ENCODE peak calls at places on chromosomes 5 and 9, in seven cellular contexts. One of them, this sample, is unnamed.

GRCh38 chr5:10479226-10479721 is 37.6 kb downstream of the ROPN1L start:
- DNase-seq in NCI-H524: no peak
- DNase-seq in BJ: peak
- DNase-seq in NCI-H2029: no peak
- DNase-seq in fibroblast of lung: peak
- DNase-seq in CD14-positive monocyte: no peak
- DNase-seq in sigmoid colon: no peak
- DNase-seq in this sample: no peak

GRCh38 chr5:132853790-132854189 is 12.5 kb downstream of the GDF9 start:
- DNase-seq in NCI-H2029: peak
- DNase-seq in BJ: no peak
- DNase-seq in NCI-H524: no peak
- DNase-seq in sigmoid colon: no peak
- DNase-seq in fibroblast of lung: no peak
- DNase-seq in CD14-positive monocyte: no peak
- DNase-seq in this sample: no peak

GRCh38 chr9:88538311-88539085 is 3.5 kb downstream of the NXNL2 start:
- DNase-seq in fibroblast of lung: peak
- DNase-seq in NCI-H524: no peak
- DNase-seq in sigmoid colon: no peak
- DNase-seq in CD14-positive monocyte: no peak
- DNase-seq in BJ: no peak
- DNase-seq in NCI-H2029: no peak
- DNase-seq in this sample: no peak

GRCh38 chr9:130824616-130825015 is 10.4 kb upstream of the ABL1 start:
- DNase-seq in NCI-H2029: no peak
- DNase-seq in fibroblast of lung: no peak
- DNase-seq in NCI-H524: peak
- DNase-seq in sigmoid colon: no peak
- DNase-seq in CD14-positive monocyte: no peak
- DNase-seq in BJ: no peak
- DNase-seq in this sample: no peak

GRCh38 chr5:142743677-142744441 is 26.3 kb upstream of the ARHGAP26 start:
- DNase-seq in NCI-H524: no peak
- DNase-seq in fibroblast of lung: peak
- DNase-seq in sigmoid colon: no peak
- DNase-seq in CD14-positive monocyte: no peak
- DNase-seq in NCI-H2029: no peak
- DNase-seq in BJ: no peak
- DNase-seq in this sample: no peak

GRCh38 chr9:90307177-90307833 is 335.3 kb downstream of the DIRAS2 start:
- DNase-seq in sigmoid colon: no peak
- DNase-seq in NCI-H2029: peak
- DNase-seq in NCI-H524: peak
- DNase-seq in BJ: no peak
- DNase-seq in CD14-positive monocyte: no peak
- DNase-seq in fibroblast of lung: peak
- DNase-seq in this sample: no peak

GRCh38 chr9:70297141-70297540 is 38.4 kb downstream of the SMC5 start:
- DNase-seq in fibroblast of lung: peak
- DNase-seq in CD14-positive monocyte: no peak
- DNase-seq in BJ: no peak
- DNase-seq in sigmoid colon: no peak
- DNase-seq in NCI-H524: no peak
- DNase-seq in NCI-H2029: no peak
- DNase-seq in this sample: no peak

GRCh38 chr9:18216376-18216775 is 257.6 kb upstream of the ADAMTSL1 start:
- DNase-seq in NCI-H2029: no peak
- DNase-seq in NCI-H524: no peak
- DNase-seq in sigmoid colon: no peak
- DNase-seq in BJ: no peak
- DNase-seq in fibroblast of lung: no peak
- DNase-seq in CD14-positive monocyte: no peak
- DNase-seq in this sample: no peak

GRCh38 chr9:132647806-132648205 is 22.0 kb downstream of the DDX31 start:
- DNase-seq in sigmoid colon: no peak
- DNase-seq in NCI-H2029: no peak
- DNase-seq in fibroblast of lung: no peak
- DNase-seq in NCI-H524: no peak
- DNase-seq in BJ: no peak
- DNase-seq in CD14-positive monocyte: no peak
- DNase-seq in this sample: no peak

GRCh38 chr5:179610109-179610902 is 13.2 kb downstream of the HNRNPH1 start:
- DNase-seq in fibroblast of lung: no peak
- DNase-seq in BJ: no peak
- DNase-seq in NCI-H2029: no peak
- DNase-seq in sigmoid colon: peak
- DNase-seq in CD14-positive monocyte: no peak
- DNase-seq in NCI-H524: no peak
- DNase-seq in this sample: no peak

GRCh38 chr5:93407470-93407869 is 173.5 kb downstream of the NR2F1-AS1 start:
- DNase-seq in BJ: no peak
- DNase-seq in sigmoid colon: no peak
- DNase-seq in NCI-H524: no peak
- DNase-seq in CD14-positive monocyte: no peak
- DNase-seq in fibroblast of lung: no peak
- DNase-seq in NCI-H2029: no peak
- DNase-seq in this sample: no peak

GRCh38 chr9:78030553-78031270 is 899 bp downstream of the GNAQ start:
- DNase-seq in sigmoid colon: peak
- DNase-seq in CD14-positive monocyte: peak
- DNase-seq in NCI-H524: no peak
- DNase-seq in NCI-H2029: peak
- DNase-seq in BJ: no peak
- DNase-seq in fibroblast of lung: peak
- DNase-seq in this sample: peak

GRCh38 chr5:139690385-139691274 is 42.5 kb downstream of the CXXC5 start:
- DNase-seq in CD14-positive monocyte: no peak
- DNase-seq in sigmoid colon: no peak
- DNase-seq in BJ: no peak
- DNase-seq in fibroblast of lung: peak
- DNase-seq in NCI-H2029: no peak
- DNase-seq in NCI-H524: peak
- DNase-seq in this sample: no peak

GRCh38 chr5:102863764-102864560 is 108.9 kb downstream of the PAM start:
- DNase-seq in fibroblast of lung: peak
- DNase-seq in CD14-positive monocyte: no peak
- DNase-seq in NCI-H2029: peak
- DNase-seq in BJ: no peak
- DNase-seq in sigmoid colon: no peak
- DNase-seq in NCI-H524: no peak
- DNase-seq in this sample: no peak